ENCODE peak calls at places on chromosomes 13 and 19, in five cellular contexts. T, H, I, Z and Q are unnamed samples.

GRCh38 chr19:6415592-6416190 is 8.9 kb downstream of the KHSRP start:
- DNase-seq in T (no peak), H (no peak), I (no peak), Z (no peak), Q (no peak)

GRCh38 chr13:59318320-59318930 is 845.3 kb downstream of the DIAPH3 start:
- DNase-seq in T (peak), H (no peak), I (peak), Z (peak), Q (peak)

GRCh38 chr13:60329221-60329983 is 67.6 kb upstream of the TDRD3 start:
- DNase-seq in T (peak), H (no peak), I (peak), Z (peak), Q (peak)

GRCh38 chr13:82850644-82851043 is 1031.6 kb downstream of the SLITRK1 start:
- DNase-seq in T (no peak), H (no peak), I (no peak), Z (no peak), Q (no peak)

GRCh38 chr19:35006999-35007365 is 6.9 kb downstream of the GRAMD1A start:
- DNase-seq in T (no peak), H (no peak), I (no peak), Z (no peak), Q (no peak)

GRCh38 chr19:9060559-9061340 is 26.1 kb upstream of the OR1M1 start:
- DNase-seq in T (no peak), H (no peak), I (no peak), Z (no peak), Q (no peak)

GRCh38 chr13:31413531-31413930 is 213.8 kb downstream of the B3GLCT start:
- DNase-seq in T (no peak), H (no peak), I (no peak), Z (no peak), Q (no peak)

GRCh38 chr19:35330475-35330874 is 1.5 kb downstream of the CD22 start:
- DNase-seq in T (no peak), H (no peak), I (no peak), Z (no peak), Q (no peak)

GRCh38 chr19:44808463-44809371 is at the start of gene BCAM:
- DNase-seq in T (peak), H (no peak), I (no peak), Z (peak), Q (peak)

GRCh38 chr19:8036438-8037099 is 16.0 kb upstream of the CCL25 start:
- DNase-seq in T (no peak), H (no peak), I (no peak), Z (no peak), Q (no peak)

GRCh38 chr19:52140077-52140710 is 456 bp upstream of the ZNF616 start:
- DNase-seq in T (no peak), H (no peak), I (no peak), Z (no peak), Q (no peak)

GRCh38 chr13:109684836-109685602 is 101.4 kb downstream of the IRS2 start:
- DNase-seq in T (peak), H (peak), I (no peak), Z (peak), Q (peak)

GRCh38 chr13:114064516-114065140 is 67.8 kb downstream of the RASA3 start:
- DNase-seq in T (peak), H (no peak), I (no peak), Z (peak), Q (no peak)

GRCh38 chr19:10390652-10391286 is 10.4 kb upstream of the TYK2 start:
- DNase-seq in T (peak), H (no peak), I (no peak), Z (peak), Q (peak)

GRCh38 chr19:6229951-6230712 is 49.6 kb downstream of the MLLT1 start:
- DNase-seq in T (no peak), H (no peak), I (no peak), Z (no peak), Q (no peak)

GRCh38 chr19:44755219-44755618 is 6.7 kb downstream of the BCL3 start:
- DNase-seq in T (no peak), H (no peak), I (no peak), Z (no peak), Q (no peak)

GRCh38 chr19:14167013-14167593 is 30.7 kb upstream of the ASF1B start:
- DNase-seq in T (no peak), H (no peak), I (no peak), Z (no peak), Q (no peak)

GRCh38 chr13:33676700-33677048 is 141.3 kb upstream of the RFC3 start:
- DNase-seq in T (peak), H (no peak), I (no peak), Z (peak), Q (peak)

GRCh38 chr13:114022309-114022669 is 48.4 kb upstream of the C13orf46 start:
- DNase-seq in T (no peak), H (no peak), I (no peak), Z (no peak), Q (no peak)

GRCh38 chr13:55517312-55517711 is 1623.4 kb upstream of the PRR20A start:
- DNase-seq in T (no peak), H (no peak), I (no peak), Z (no peak), Q (no peak)

GRCh38 chr19:623175-623916 is 10.0 kb downstream of the POLRMT start:
- DNase-seq in T (no peak), H (no peak), I (no peak), Z (no peak), Q (no peak)

GRCh38 chr19:43781630-43782310 is 997 bp upstream of the KCNN4 start:
- DNase-seq in T (no peak), H (no peak), I (no peak), Z (peak), Q (no peak)

GRCh38 chr19:49814010-49814409 is 918 bp upstream of the FUZ start:
- DNase-seq in T (no peak), H (no peak), I (no peak), Z (no peak), Q (no peak)
- H3K27ac ChIP-seq in T (no peak), H (peak), I (peak), Z (peak), Q (peak)

DNA sequence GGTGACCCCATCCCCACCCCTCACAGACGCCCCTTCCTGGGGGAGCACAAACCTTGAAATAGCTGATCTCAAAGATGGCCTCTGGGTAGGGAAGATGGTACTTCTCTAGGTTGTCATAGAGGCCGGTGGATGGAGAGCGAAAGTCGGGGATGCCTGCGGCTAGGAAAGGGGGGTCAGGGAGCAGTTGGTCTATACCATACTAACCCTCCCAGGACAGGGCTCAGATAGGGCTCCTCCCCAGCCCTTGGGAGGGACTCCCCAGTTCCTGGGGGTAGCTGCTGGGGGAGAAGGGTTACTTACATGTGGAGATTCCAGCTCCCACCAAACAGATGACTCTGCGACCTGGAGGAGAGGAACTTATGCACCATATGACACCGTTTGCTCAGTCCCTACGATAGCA is 9.6 kb downstream of the SIRT2 start:
- DNase-seq in T (no peak), H (no peak), I (no peak), Z (no peak), Q (no peak)
- H3K27ac ChIP-seq in T (no peak), H (no peak), I (no peak), Z (no peak), Q (no peak)

GRCh38 chr19:19193926-19194325 is 1.9 kb downstream of the RFXANK start:
- DNase-seq in T (no peak), H (no peak), I (no peak), Z (no peak), Q (no peak)
- H3K27ac ChIP-seq in T (no peak), H (peak), I (no peak), Z (no peak), Q (no peak)

GRCh38 chr19:11447347-11448262 is 12.2 kb downstream of the PRKCSH start:
- DNase-seq in T (no peak), H (no peak), I (no peak), Z (no peak), Q (no peak)

GRCh38 chr19:11445141-11445540 is 9.7 kb downstream of the PRKCSH start:
- DNase-seq in T (no peak), H (no peak), I (no peak), Z (no peak), Q (no peak)

GRCh38 chr19:11446271-11446651 is 10.8 kb downstream of the PRKCSH start:
- DNase-seq in T (no peak), H (no peak), I (no peak), Z (no peak), Q (no peak)

GRCh38 chr19:11448410-11448809 is 13.0 kb downstream of the PRKCSH start:
- DNase-seq in T (no peak), H (no peak), I (no peak), Z (no peak), Q (no peak)

DNA sequence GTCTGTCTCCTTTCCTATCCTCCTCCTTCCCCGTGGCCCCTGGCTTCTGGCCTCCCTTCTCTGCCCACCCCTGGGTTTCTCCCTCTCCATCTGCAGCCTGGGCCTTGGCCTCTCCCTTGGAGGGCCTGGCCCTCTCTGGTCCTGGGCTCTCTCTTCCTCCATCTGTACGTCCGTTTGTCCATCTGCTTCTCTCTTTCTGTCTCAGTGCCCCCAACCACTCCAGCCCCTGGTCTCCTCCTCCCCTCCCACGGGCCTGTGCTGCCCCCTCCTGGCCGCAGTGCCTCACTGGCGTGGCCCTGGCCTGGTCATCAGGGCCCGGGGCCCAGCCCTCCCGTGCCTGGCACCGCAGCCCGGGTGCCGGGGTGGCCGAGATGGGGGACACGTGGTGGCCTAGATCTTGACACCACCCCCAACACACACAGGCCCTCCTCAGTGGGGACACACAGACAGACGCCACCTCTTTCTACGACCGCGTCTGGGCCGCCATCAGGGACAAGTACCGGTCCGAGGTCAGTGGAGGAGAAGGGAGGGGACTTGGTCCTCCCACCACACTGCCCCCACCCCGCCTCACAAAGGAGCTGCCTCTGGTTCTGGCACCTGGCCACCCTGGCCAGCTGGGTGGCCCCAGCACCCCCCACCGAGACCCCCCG is 11.3 kb downstream of the PRKCSH start:
- DNase-seq in T (peak), H (no peak), I (no peak), Z (no peak), Q (no peak)
- H3K27ac ChIP-seq in T (no peak), H (no peak), I (no peak), Z (no peak), Q (no peak)

GRCh38 chr19:46303345-46303701 is 6.5 kb downstream of the HIF3A start:
- DNase-seq in T (no peak), H (no peak), I (no peak), Z (no peak), Q (no peak)
- H3K27ac ChIP-seq in T (peak), H (no peak), I (peak), Z (no peak), Q (peak)

GRCh38 chr19:11798391-11799296 is at the start of gene ZNF491:
- DNase-seq in T (peak), H (peak), I (peak), Z (peak), Q (peak)
- H3K27ac ChIP-seq in T (peak), H (no peak), I (no peak), Z (no peak), Q (no peak)

GRCh38 chr19:1911098-1911497 is 5.9 kb downstream of the ADAT3 start:
- DNase-seq in T (no peak), H (no peak), I (no peak), Z (no peak), Q (no peak)
- H3K27ac ChIP-seq in T (no peak), H (no peak), I (no peak), Z (no peak), Q (no peak)

DNA sequence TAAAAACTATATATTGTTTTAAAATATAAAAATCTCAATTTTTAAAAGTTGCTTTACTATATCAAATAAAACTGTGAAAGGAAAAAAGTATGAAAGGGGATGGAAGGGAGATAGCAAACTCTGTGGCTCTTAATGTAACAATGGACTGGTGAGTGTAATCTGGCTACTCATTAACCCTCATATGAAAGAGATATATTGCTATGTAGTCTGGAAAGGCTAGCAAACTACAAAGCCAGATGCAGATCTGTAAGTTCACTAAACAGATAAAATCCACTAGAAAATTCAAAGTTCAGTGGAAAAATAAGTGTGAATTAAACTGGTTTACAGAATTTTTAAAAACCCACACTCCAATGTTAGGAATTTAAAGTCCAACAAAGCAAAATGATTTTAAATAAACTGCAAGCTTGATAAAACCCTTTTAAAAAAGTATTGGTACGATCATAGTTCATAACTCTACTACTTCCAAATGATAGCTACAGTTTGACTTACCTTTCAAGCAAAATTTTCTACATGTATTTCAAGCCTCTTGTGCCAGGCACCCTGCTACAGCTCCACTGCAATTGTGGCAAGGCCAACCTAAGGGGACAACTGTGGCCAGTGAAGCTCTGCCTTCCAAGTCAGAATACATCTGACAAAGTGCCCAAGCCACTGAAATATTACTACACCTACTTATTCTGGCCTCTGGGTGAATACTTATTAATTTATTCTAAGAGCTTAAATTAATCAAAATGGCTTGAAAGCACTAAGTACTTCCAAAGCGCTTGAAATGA is 647 bp upstream of the ELF1 start:
- DNase-seq in T (no peak), H (no peak), I (no peak), Z (no peak), Q (no peak)
- H3K27ac ChIP-seq in T (peak), H (peak), I (no peak), Z (peak), Q (peak)